ENCODE peak calls at places on chromosomes 7 and 10, in six cellular contexts. G, W, M, Q, Z and F are unnamed samples.

GRCh38 chr7:92731327-92732063 is 104.9 kb downstream of the CDK6 start:
- DNase-seq in M (no peak), Z (no peak), G (no peak), Q (no peak), W (peak; percentile 68), F (peak; percentile 38)

GRCh38 chr10:91724933-91725332 is 73.3 kb upstream of the TNKS2 start:
- DNase-seq in Q (no peak), W (no peak), M (no peak), Z (no peak), G (no peak), F (no peak)

GRCh38 chr7:19620470-19620869 is 88.4 kb downstream of the POLR1F start:
- DNase-seq in M (no peak), W (no peak), Z (no peak), G (no peak), Q (no peak), F (no peak)

GRCh38 chr7:141128506-141128905 is 54.6 kb downstream of the TMEM178B start:
- DNase-seq in W (no peak), Q (no peak), G (no peak), Z (no peak), M (no peak), F (no peak)

GRCh38 chr10:117619710-117620405 is 77.3 kb downstream of the EMX2 start:
- DNase-seq in G (no peak), M (no peak), W (no peak), Z (no peak), Q (no peak), F (no peak)

GRCh38 chr10:51783907-51784306 is 84.5 kb upstream of the CSTF2T start:
- DNase-seq in W (no peak), G (no peak), Z (no peak), M (no peak), Q (no peak), F (no peak)

GRCh38 chr10:88195841-88196240 is 332.4 kb downstream of the PTEN start:
- DNase-seq in G (no peak), W (no peak), Z (peak; percentile 90), Q (no peak), M (no peak), F (no peak)

GRCh38 chr7:30804078-30804661 is 33.0 kb downstream of the MINDY4 start:
- DNase-seq in Z (no peak), Q (no peak), G (no peak), W (peak; percentile 75), M (no peak), F (no peak)

GRCh38 chr10:27373566-27374160 is 130.4 kb upstream of the RAB18 start:
- DNase-seq in G (no peak), Q (no peak), Z (no peak), W (no peak), M (no peak), F (no peak)

GRCh38 chr7:41415473-41416207 is 287.2 kb downstream of the INHBA start:
- DNase-seq in Z (no peak), M (no peak), G (no peak), Q (no peak), W (no peak), F (no peak)

GRCh38 chr10:96651998-96652431 is 65.2 kb upstream of the TM9SF3 start:
- DNase-seq in Z (no peak), Q (peak; percentile 60), W (no peak), M (no peak), G (no peak), F (peak; percentile 67)

GRCh38 chr10:117754770-117755510 is 212.4 kb downstream of the EMX2 start:
- DNase-seq in Z (peak; percentile 81), M (no peak), G (no peak), Q (no peak), W (no peak), F (no peak)